ENCODE peak calls at places on chromosomes 4 and X, in nine cellular contexts. N is endothelial cell; D is K562; Z is NCI-H1092; X is CD8-positive, alpha-beta memory T cell; F is neural crest cell; T is CD8-positive, alpha-beta T cell; Y is fibroblast of mammary gland; H is fibroblast of lung. O is an unnamed sample.

GRCh38 chr4:83964996-83965541 is 429.2 kb downstream of the GPAT3 start:
- DNase-seq in Z (no peak), H (no peak), D (no peak), T (no peak), X (no peak), F (no peak), N (no peak), Y (peak), O (peak)

GRCh38 chrX:20173856-20174255 is 32.2 kb upstream of the EIF1AX start:
- DNase-seq in Z (no peak), Y (no peak), N (no peak), D (no peak), F (no peak), T (no peak), H (no peak), X (no peak), O (no peak)

GRCh38 chr4:153750197-153750817 is 9.5 kb downstream of the RNF175 start:
- DNase-seq in H (peak), F (peak), X (peak), D (peak), Z (peak), Y (peak), T (peak), N (peak), O (peak)

GRCh38 chr4:128519163-128519810 is 231.7 kb upstream of the PGRMC2 start:
- DNase-seq in T (no peak), H (peak), D (no peak), F (no peak), Y (peak), Z (no peak), N (no peak), X (no peak), O (no peak)

GRCh38 chr4:82432596-82432995 is 2.2 kb downstream of the ENOPH1 start:
- DNase-seq in N (no peak), X (no peak), H (no peak), Y (no peak), T (no peak), Z (no peak), F (no peak), D (no peak), O (no peak)

GRCh38 chr4:161121451-161121850 is 1042.3 kb downstream of the FSTL5 start:
- DNase-seq in N (no peak), D (no peak), Y (no peak), Z (no peak), F (no peak), T (no peak), H (no peak), X (no peak), O (peak)

GRCh38 chr4:136927172-136927571 is 605.1 kb downstream of the PCDH18 start:
- DNase-seq in D (no peak), N (no peak), F (no peak), Y (peak), Z (no peak), X (no peak), H (peak), T (no peak), O (no peak)

GRCh38 chr4:152719856-152720556 is 40.2 kb upstream of the TMEM154 start:
- DNase-seq in N (no peak), T (no peak), Z (peak), X (no peak), D (no peak), F (no peak), Y (peak), H (no peak), O (no peak)

GRCh38 chr4:141028024-141028529 is 105.2 kb downstream of the RNF150 start:
- DNase-seq in X (no peak), Z (peak), N (no peak), H (peak), F (no peak), Y (peak), D (no peak), T (no peak), O (no peak)

GRCh38 chr4:17624821-17625220 is 10.4 kb downstream of the MED28 start:
- DNase-seq in N (no peak), X (no peak), F (no peak), Y (no peak), Z (no peak), H (no peak), D (no peak), T (no peak), O (no peak)

GRCh38 chrX:357693-358471 is 28.8 kb downstream of the PPP2R3B start:
- DNase-seq in Y (peak), D (no peak), H (no peak), Z (no peak), X (peak), N (no peak), F (no peak), T (peak), O (peak)

GRCh38 chr4:102627831-102628523 is 126.8 kb downstream of the NFKB1 start:
- DNase-seq in Z (no peak), D (no peak), N (no peak), T (no peak), X (no peak), H (peak), Y (peak), F (no peak), O (peak)

GRCh38 chr4:6942238-6942800 is 32.7 kb downstream of the TBC1D14 start:
- DNase-seq in Y (peak), H (peak), Z (no peak), T (peak), X (peak), F (no peak), N (no peak), D (peak), O (peak)

GRCh38 chrX:13396887-13397286 is 77.0 kb upstream of the ATXN3L start:
- DNase-seq in F (no peak), D (no peak), Y (peak), N (no peak), H (peak), T (no peak), X (no peak), Z (no peak), O (no peak)

GRCh38 chrX:31590581-31591113 is 518.8 kb upstream of the FTHL17 start:
- DNase-seq in D (peak), Y (peak), X (no peak), H (peak), N (no peak), T (no peak), F (no peak), Z (no peak), O (no peak)

GRCh38 chr4:168694669-168695068 is 197.8 kb downstream of the PALLD start:
- DNase-seq in Y (no peak), X (no peak), Z (no peak), T (no peak), N (no peak), F (no peak), H (peak), D (no peak), O (no peak)

GRCh38 chrX:32137525-32137924 is 1065.7 kb upstream of the FTHL17 start:
- DNase-seq in F (peak), H (peak), Y (no peak), T (no peak), Z (no peak), D (no peak), N (peak), X (no peak), O (peak)

GRCh38 chr4:67103001-67103737 is 442.1 kb downstream of the CENPC start:
- DNase-seq in X (no peak), N (no peak), D (no peak), Y (no peak), F (no peak), Z (no peak), T (no peak), H (no peak), O (peak)

GRCh38 chr4:16931906-16932305 is 33.5 kb upstream of the LDB2 start:
- DNase-seq in T (no peak), Z (no peak), N (no peak), F (no peak), X (no peak), D (no peak), Y (peak), H (peak), O (no peak)

GRCh38 chrX:103628386-103629290 is at the start of gene TCEAL1:
- DNase-seq in N (peak), X (peak), F (peak), Y (peak), D (peak), H (peak), T (peak), Z (peak), O (peak)

GRCh38 chr4:94641702-94642560 is 115.8 kb upstream of the BMPR1B start:
- DNase-seq in Y (peak), T (no peak), X (no peak), Z (no peak), F (no peak), H (peak), D (no peak), N (no peak), O (no peak)

GRCh38 chrX:129842510-129843208 is 1.0 kb downstream of the ZDHHC9 start:
- DNase-seq in Z (no peak), X (no peak), T (no peak), Y (peak), N (peak), D (no peak), F (no peak), H (peak), O (no peak)

GRCh38 chr4:23305026-23305425 is 584.8 kb downstream of the PPARGC1A start:
- DNase-seq in T (no peak), X (no peak), D (no peak), Z (no peak), N (no peak), F (no peak), H (peak), Y (peak), O (no peak)

GRCh38 chr4:82851902-82852750 is 38.8 kb downstream of the SEC31A start:
- DNase-seq in X (peak), N (no peak), H (peak), F (no peak), Z (no peak), Y (peak), D (peak), T (no peak), O (peak)

GRCh38 chrX:152897216-152898144 is at the start of gene ZNF185:
- DNase-seq in H (no peak), Z (no peak), F (peak), Y (no peak), D (peak), T (no peak), X (no peak), N (peak), O (no peak)

GRCh38 chrX:68945081-68945602 is 116.3 kb downstream of the EFNB1 start:
- DNase-seq in D (peak), X (no peak), N (no peak), T (no peak), H (no peak), Y (no peak), F (no peak), Z (no peak), O (no peak)

GRCh38 chr4:139018971-139019758 is 3.6 kb downstream of the NOCT start:
- DNase-seq in Z (no peak), Y (peak), N (no peak), H (peak), D (no peak), X (no peak), T (no peak), F (no peak), O (no peak)

GRCh38 chr4:56803473-56803872 is 18.0 kb downstream of the SPINK2 start:
- DNase-seq in D (no peak), N (no peak), X (no peak), Z (no peak), H (no peak), T (no peak), Y (no peak), F (no peak), O (peak)

O was measured in NB4.